ENCODE peak calls at places on chromosomes 1 and 21, in eight cellular contexts. One of them, this sample, is unnamed.

GRCh38 chr1:202112864-202113689 is 9.6 kb upstream of the GPR37L1 start:
- DNase-seq in stomach: peak; percentile 66
- DNase-seq in progenitor cell of endocrine pancreas: no peak
- DNase-seq in thoracic aorta: no peak
- DNase-seq in NB4: no peak
- DNase-seq in CD8-positive, alpha-beta T cell: no peak
- DNase-seq in HepG2: no peak
- DNase-seq in BJ: no peak
- DNase-seq in this sample: no peak

GRCh38 chr1:196407358-196408041 is 200.7 kb downstream of the KCNT2 start:
- DNase-seq in stomach: no peak
- DNase-seq in progenitor cell of endocrine pancreas: no peak
- DNase-seq in thoracic aorta: no peak
- DNase-seq in NB4: no peak
- DNase-seq in CD8-positive, alpha-beta T cell: no peak
- DNase-seq in HepG2: no peak
- DNase-seq in BJ: peak; percentile 53
- DNase-seq in this sample: no peak

GRCh38 chr1:84390231-84390630 is 8.1 kb upstream of the DNASE2B start:
- DNase-seq in stomach: no peak
- DNase-seq in progenitor cell of endocrine pancreas: no peak
- DNase-seq in thoracic aorta: no peak
- DNase-seq in NB4: no peak
- DNase-seq in CD8-positive, alpha-beta T cell: no peak
- DNase-seq in HepG2: no peak
- DNase-seq in BJ: no peak
- DNase-seq in this sample: no peak

GRCh38 chr1:59013276-59013927 is 229.6 kb upstream of the JUN start:
- DNase-seq in stomach: peak; percentile 57
- DNase-seq in progenitor cell of endocrine pancreas: no peak
- DNase-seq in thoracic aorta: no peak
- DNase-seq in NB4: no peak
- DNase-seq in CD8-positive, alpha-beta T cell: no peak
- DNase-seq in HepG2: no peak
- DNase-seq in BJ: peak; percentile 48
- DNase-seq in this sample: peak; percentile 5

GRCh38 chr1:30523055-30524020 is 200.0 kb downstream of the MATN1 start:
- DNase-seq in stomach: peak; percentile 5
- DNase-seq in progenitor cell of endocrine pancreas: no peak
- DNase-seq in thoracic aorta: no peak
- DNase-seq in NB4: no peak
- DNase-seq in CD8-positive, alpha-beta T cell: no peak
- DNase-seq in HepG2: no peak
- DNase-seq in BJ: peak; percentile 76
- DNase-seq in this sample: no peak

GRCh38 chr1:18907021-18907913 is 4.9 kb upstream of the ALDH4A1 start:
- DNase-seq in stomach: peak; percentile 46
- DNase-seq in progenitor cell of endocrine pancreas: peak; percentile 34
- DNase-seq in thoracic aorta: no peak
- DNase-seq in NB4: peak; percentile 73
- DNase-seq in CD8-positive, alpha-beta T cell: peak; percentile 51
- DNase-seq in HepG2: peak; percentile 40
- DNase-seq in BJ: no peak
- DNase-seq in this sample: peak; percentile 60

GRCh38 chr1:41305576-41306365 is 55.5 kb upstream of the FOXO6 start:
- DNase-seq in stomach: peak; percentile 10
- DNase-seq in progenitor cell of endocrine pancreas: no peak
- DNase-seq in thoracic aorta: no peak
- DNase-seq in NB4: no peak
- DNase-seq in CD8-positive, alpha-beta T cell: no peak
- DNase-seq in HepG2: no peak
- DNase-seq in BJ: no peak
- DNase-seq in this sample: no peak

GRCh38 chr1:211735208-211736170 is 60.1 kb upstream of the NEK2 start:
- DNase-seq in stomach: no peak
- DNase-seq in progenitor cell of endocrine pancreas: no peak
- DNase-seq in thoracic aorta: no peak
- DNase-seq in NB4: peak; percentile 45
- DNase-seq in CD8-positive, alpha-beta T cell: no peak
- DNase-seq in HepG2: peak; percentile 17
- DNase-seq in BJ: peak; percentile 67
- DNase-seq in this sample: no peak

GRCh38 chr1:234970731-234971476 is 157.7 kb downstream of the TOMM20 start:
- DNase-seq in stomach: peak; percentile 50
- DNase-seq in progenitor cell of endocrine pancreas: no peak
- DNase-seq in thoracic aorta: no peak
- DNase-seq in NB4: peak; percentile 81
- DNase-seq in CD8-positive, alpha-beta T cell: no peak
- DNase-seq in HepG2: peak; percentile 81
- DNase-seq in BJ: peak; percentile 76
- DNase-seq in this sample: no peak

GRCh38 chr21:36684957-36685714 is 13.8 kb upstream of the SIM2 start:
- DNase-seq in stomach: peak; percentile 62
- DNase-seq in progenitor cell of endocrine pancreas: no peak
- DNase-seq in thoracic aorta: no peak
- DNase-seq in NB4: no peak
- DNase-seq in CD8-positive, alpha-beta T cell: no peak
- DNase-seq in HepG2: no peak
- DNase-seq in BJ: no peak
- DNase-seq in this sample: no peak

GRCh38 chr21:31837613-31838390 is 35.0 kb upstream of the HUNK start:
- DNase-seq in stomach: no peak
- DNase-seq in progenitor cell of endocrine pancreas: no peak
- DNase-seq in thoracic aorta: no peak
- DNase-seq in NB4: peak; percentile 73
- DNase-seq in CD8-positive, alpha-beta T cell: no peak
- DNase-seq in HepG2: no peak
- DNase-seq in BJ: no peak
- DNase-seq in this sample: no peak

GRCh38 chr1:55913565-55913964 is 665.8 kb downstream of the PLPP3 start:
- DNase-seq in stomach: no peak
- DNase-seq in progenitor cell of endocrine pancreas: no peak
- DNase-seq in thoracic aorta: no peak
- DNase-seq in NB4: no peak
- DNase-seq in CD8-positive, alpha-beta T cell: no peak
- DNase-seq in HepG2: no peak
- DNase-seq in BJ: no peak
- DNase-seq in this sample: no peak

DNA sequence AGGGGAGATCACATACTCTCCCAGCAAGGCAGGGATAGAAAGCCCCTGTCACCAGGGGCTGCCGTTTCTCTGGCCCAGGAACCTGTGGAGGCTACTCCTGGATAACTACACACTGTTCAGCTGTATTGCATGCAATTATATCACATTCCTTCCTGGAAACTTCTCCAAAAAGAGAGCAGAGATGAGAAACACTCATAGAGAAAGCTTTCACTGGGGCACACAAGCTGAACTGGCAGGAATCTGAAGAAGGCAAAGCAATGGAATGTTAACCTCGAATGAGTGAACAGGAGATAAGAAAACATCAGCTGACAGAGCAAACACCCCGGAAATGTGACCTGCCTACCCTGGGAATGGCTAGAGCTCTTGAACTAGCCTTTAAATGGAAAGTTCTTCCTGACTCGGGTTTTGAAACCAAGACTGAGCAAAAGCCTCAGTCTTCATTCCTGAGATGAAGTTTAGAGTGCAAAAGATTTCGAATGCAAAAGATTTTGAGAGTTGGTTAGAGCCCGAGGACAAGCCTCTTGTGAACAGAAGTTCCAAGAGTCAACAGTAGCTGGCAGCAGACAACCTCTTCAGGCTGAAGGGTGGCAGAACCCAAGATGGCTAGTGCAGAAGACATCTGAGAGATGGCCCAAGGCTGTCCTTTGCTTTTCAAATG is 32.3 kb downstream of the CCN1 start:
- DNase-seq in stomach: no peak
- DNase-seq in progenitor cell of endocrine pancreas: no peak
- DNase-seq in thoracic aorta: no peak
- DNase-seq in NB4: peak; percentile 12
- DNase-seq in CD8-positive, alpha-beta T cell: no peak
- DNase-seq in HepG2: peak; percentile 85
- DNase-seq in BJ: peak; percentile 72
- DNase-seq in this sample: no peak
- TF ChIP-seq CTCF in stomach: peak; percentile 15
- TF ChIP-seq CTCF in progenitor cell of endocrine pancreas: peak; percentile 39
- TF ChIP-seq CTCF in thoracic aorta: peak; percentile 34
- TF ChIP-seq CTCF in NB4: peak; percentile 17
- TF ChIP-seq CTCF in CD8-positive, alpha-beta T cell: no peak
- TF ChIP-seq CTCF in HepG2: peak; percentile 72
- TF ChIP-seq CTCF in BJ: peak; percentile 77
- TF ChIP-seq CTCF in this sample: no peak

GRCh38 chr1:212762839-212763238 is 28.7 kb downstream of the NSL1 start:
- DNase-seq in stomach: no peak
- DNase-seq in progenitor cell of endocrine pancreas: no peak
- DNase-seq in thoracic aorta: no peak
- DNase-seq in NB4: no peak
- DNase-seq in CD8-positive, alpha-beta T cell: no peak
- DNase-seq in HepG2: no peak
- DNase-seq in BJ: no peak
- DNase-seq in this sample: no peak

GRCh38 chr1:212759683-212760082 is 31.9 kb downstream of the NSL1 start:
- DNase-seq in stomach: no peak
- DNase-seq in progenitor cell of endocrine pancreas: no peak
- DNase-seq in thoracic aorta: no peak
- DNase-seq in NB4: no peak
- DNase-seq in CD8-positive, alpha-beta T cell: no peak
- DNase-seq in HepG2: no peak
- DNase-seq in BJ: no peak
- DNase-seq in this sample: no peak

GRCh38 chr1:212762234-212762633 is 29.3 kb downstream of the NSL1 start:
- DNase-seq in stomach: no peak
- DNase-seq in progenitor cell of endocrine pancreas: no peak
- DNase-seq in thoracic aorta: no peak
- DNase-seq in NB4: no peak
- DNase-seq in CD8-positive, alpha-beta T cell: no peak
- DNase-seq in HepG2: no peak
- DNase-seq in BJ: no peak
- DNase-seq in this sample: no peak

GRCh38 chr1:212754715-212755114 is 36.9 kb downstream of the NSL1 start:
- DNase-seq in stomach: no peak
- DNase-seq in progenitor cell of endocrine pancreas: no peak
- DNase-seq in thoracic aorta: no peak
- DNase-seq in NB4: no peak
- DNase-seq in CD8-positive, alpha-beta T cell: no peak
- DNase-seq in HepG2: no peak
- DNase-seq in BJ: no peak
- DNase-seq in this sample: no peak

GRCh38 chr1:212760126-212760823 is 31.3 kb downstream of the NSL1 start:
- DNase-seq in stomach: no peak
- DNase-seq in progenitor cell of endocrine pancreas: no peak
- DNase-seq in thoracic aorta: no peak
- DNase-seq in NB4: peak; percentile 56
- DNase-seq in CD8-positive, alpha-beta T cell: peak; percentile 24
- DNase-seq in HepG2: peak; percentile 22
- DNase-seq in BJ: no peak
- DNase-seq in this sample: peak; percentile 65
- TF ChIP-seq CTCF in stomach: no peak
- TF ChIP-seq CTCF in progenitor cell of endocrine pancreas: peak; percentile 39
- TF ChIP-seq CTCF in thoracic aorta: no peak
- TF ChIP-seq CTCF in NB4: peak; percentile 54
- TF ChIP-seq CTCF in CD8-positive, alpha-beta T cell: peak; percentile 39
- TF ChIP-seq CTCF in HepG2: peak; percentile 70
- TF ChIP-seq CTCF in BJ: peak; percentile 52
- TF ChIP-seq CTCF in this sample: peak; percentile 44

DNA sequence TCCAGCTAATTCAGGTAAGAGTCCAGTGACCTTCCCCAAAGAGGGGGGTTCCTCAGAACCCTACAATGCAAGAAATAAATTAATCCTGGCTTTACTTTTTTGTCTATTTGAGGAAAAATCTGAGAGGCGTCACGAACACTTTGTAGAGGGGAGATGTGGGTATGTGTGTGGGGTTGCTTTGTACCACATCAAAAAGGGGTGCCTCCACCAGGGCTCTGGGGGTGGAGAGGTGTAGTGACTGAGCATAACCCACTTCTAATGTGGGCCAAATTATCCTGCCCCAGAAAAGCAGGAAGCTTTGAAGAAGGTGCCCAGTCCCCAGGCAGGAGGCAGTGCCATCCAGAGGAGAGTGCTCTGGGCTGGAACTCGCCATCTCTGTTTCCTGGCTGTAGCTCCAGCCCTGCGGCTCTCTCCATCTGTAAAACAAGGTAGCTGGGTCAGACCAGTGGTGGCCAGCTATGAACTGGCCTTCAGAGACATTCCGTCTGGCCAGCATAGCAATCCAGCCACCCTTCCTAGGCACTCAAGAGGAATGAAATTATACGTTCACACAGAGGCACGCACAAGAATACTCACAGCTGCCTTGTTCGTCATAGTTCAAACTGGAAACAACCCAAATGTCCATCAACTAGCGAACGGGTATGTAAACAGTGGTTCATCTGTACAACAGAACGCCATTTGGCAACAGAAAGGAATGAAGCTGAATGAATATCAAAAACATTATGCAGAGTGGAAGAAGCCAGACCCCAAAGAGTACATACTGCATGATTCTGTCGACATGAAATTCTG is 45.4 kb upstream of the TNFRSF1B start:
- DNase-seq in stomach: no peak
- DNase-seq in progenitor cell of endocrine pancreas: no peak
- DNase-seq in thoracic aorta: no peak
- DNase-seq in NB4: no peak
- DNase-seq in CD8-positive, alpha-beta T cell: no peak
- DNase-seq in HepG2: no peak
- DNase-seq in BJ: no peak
- DNase-seq in this sample: no peak
- TF ChIP-seq CTCF in stomach: no peak
- TF ChIP-seq CTCF in progenitor cell of endocrine pancreas: no peak
- TF ChIP-seq CTCF in thoracic aorta: no peak
- TF ChIP-seq CTCF in NB4: no peak
- TF ChIP-seq CTCF in CD8-positive, alpha-beta T cell: no peak
- TF ChIP-seq CTCF in HepG2: no peak
- TF ChIP-seq CTCF in BJ: no peak
- TF ChIP-seq CTCF in this sample: no peak

GRCh38 chr1:180527270-180527669 is 24.9 kb upstream of the ACBD6 start:
- DNase-seq in stomach: no peak
- DNase-seq in progenitor cell of endocrine pancreas: no peak
- DNase-seq in thoracic aorta: peak; percentile 32
- DNase-seq in NB4: peak; percentile 24
- DNase-seq in CD8-positive, alpha-beta T cell: no peak
- DNase-seq in HepG2: peak; percentile 39
- DNase-seq in BJ: no peak
- DNase-seq in this sample: no peak

GRCh38 chr1:180533571-180533987 is 25.2 kb upstream of the OVAAL start:
- DNase-seq in stomach: peak; percentile 71
- DNase-seq in progenitor cell of endocrine pancreas: peak; percentile 61
- DNase-seq in thoracic aorta: peak; percentile 36
- DNase-seq in NB4: peak; percentile 68
- DNase-seq in CD8-positive, alpha-beta T cell: peak; percentile 33
- DNase-seq in HepG2: peak; percentile 53
- DNase-seq in BJ: no peak
- DNase-seq in this sample: peak; percentile 77

GRCh38 chr1:180528868-180529470 is 26.6 kb upstream of the ACBD6 start:
- DNase-seq in stomach: no peak
- DNase-seq in progenitor cell of endocrine pancreas: no peak
- DNase-seq in thoracic aorta: no peak
- DNase-seq in NB4: no peak
- DNase-seq in CD8-positive, alpha-beta T cell: no peak
- DNase-seq in HepG2: no peak
- DNase-seq in BJ: no peak
- DNase-seq in this sample: no peak

GRCh38 chr1:180532854-180533253 is 25.9 kb upstream of the OVAAL start:
- DNase-seq in stomach: no peak
- DNase-seq in progenitor cell of endocrine pancreas: no peak
- DNase-seq in thoracic aorta: no peak
- DNase-seq in NB4: no peak
- DNase-seq in CD8-positive, alpha-beta T cell: no peak
- DNase-seq in HepG2: no peak
- DNase-seq in BJ: no peak
- DNase-seq in this sample: no peak

GRCh38 chr1:180530501-180530900 is 28.1 kb upstream of the ACBD6 start:
- DNase-seq in stomach: no peak
- DNase-seq in progenitor cell of endocrine pancreas: no peak
- DNase-seq in thoracic aorta: no peak
- DNase-seq in NB4: no peak
- DNase-seq in CD8-positive, alpha-beta T cell: no peak
- DNase-seq in HepG2: peak; percentile 39
- DNase-seq in BJ: no peak
- DNase-seq in this sample: peak; percentile 41
- TF ChIP-seq CTCF in stomach: no peak
- TF ChIP-seq CTCF in progenitor cell of endocrine pancreas: no peak
- TF ChIP-seq CTCF in thoracic aorta: no peak
- TF ChIP-seq CTCF in NB4: no peak
- TF ChIP-seq CTCF in CD8-positive, alpha-beta T cell: no peak
- TF ChIP-seq CTCF in HepG2: no peak
- TF ChIP-seq CTCF in BJ: no peak
- TF ChIP-seq CTCF in this sample: no peak